ENCODE peak calls at places on chromosomes 5 and 9, in eight cellular contexts. One of them, this sample, is unnamed.

GRCh38 chr5:141876628-141877477 is 1.4 kb downstream of the PCDH1 start:
- DNase-seq in endothelial cell of umbilical vein: peak
- DNase-seq in tibial nerve: no peak
- DNase-seq in heart left ventricle: no peak
- DNase-seq in ovary: no peak
- DNase-seq in testis: peak
- DNase-seq in HCT116: no peak
- DNase-seq in IMR-90: no peak
- DNase-seq in this sample: peak

GRCh38 chr5:73897886-73898285 is 271.9 kb downstream of the ARHGEF28 start:
- DNase-seq in endothelial cell of umbilical vein: no peak
- DNase-seq in tibial nerve: no peak
- DNase-seq in heart left ventricle: peak
- DNase-seq in ovary: no peak
- DNase-seq in testis: no peak
- DNase-seq in HCT116: no peak
- DNase-seq in IMR-90: no peak
- DNase-seq in this sample: no peak

GRCh38 chr5:133193794-133194193 is 142.0 kb downstream of the HSPA4 start:
- DNase-seq in endothelial cell of umbilical vein: no peak
- DNase-seq in tibial nerve: no peak
- DNase-seq in heart left ventricle: no peak
- DNase-seq in ovary: no peak
- DNase-seq in testis: no peak
- DNase-seq in HCT116: no peak
- DNase-seq in IMR-90: no peak
- DNase-seq in this sample: no peak

GRCh38 chr5:97098864-97099454 is 43.5 kb downstream of the LIX1 start:
- DNase-seq in endothelial cell of umbilical vein: no peak
- DNase-seq in tibial nerve: no peak
- DNase-seq in heart left ventricle: no peak
- DNase-seq in ovary: no peak
- DNase-seq in testis: no peak
- DNase-seq in HCT116: no peak
- DNase-seq in IMR-90: no peak
- DNase-seq in this sample: no peak

GRCh38 chr5:56641635-56642255 is 173.6 kb upstream of the MAP3K1 start:
- DNase-seq in endothelial cell of umbilical vein: peak
- DNase-seq in tibial nerve: no peak
- DNase-seq in heart left ventricle: no peak
- DNase-seq in ovary: no peak
- DNase-seq in testis: no peak
- DNase-seq in HCT116: no peak
- DNase-seq in IMR-90: no peak
- DNase-seq in this sample: no peak

GRCh38 chr9:134474656-134475050 is 148.4 kb downstream of the RXRA start:
- DNase-seq in endothelial cell of umbilical vein: no peak
- DNase-seq in tibial nerve: no peak
- DNase-seq in heart left ventricle: peak
- DNase-seq in ovary: no peak
- DNase-seq in testis: no peak
- DNase-seq in HCT116: no peak
- DNase-seq in IMR-90: no peak
- DNase-seq in this sample: no peak

GRCh38 chr9:17462869-17463464 is 115.9 kb upstream of the SH3GL2 start:
- DNase-seq in endothelial cell of umbilical vein: peak
- DNase-seq in tibial nerve: peak
- DNase-seq in heart left ventricle: no peak
- DNase-seq in ovary: peak
- DNase-seq in testis: peak
- DNase-seq in HCT116: no peak
- DNase-seq in IMR-90: peak
- DNase-seq in this sample: peak

GRCh38 chr5:26761040-26761439 is 277.3 kb downstream of the CDH9 start:
- DNase-seq in endothelial cell of umbilical vein: no peak
- DNase-seq in tibial nerve: no peak
- DNase-seq in heart left ventricle: no peak
- DNase-seq in ovary: no peak
- DNase-seq in testis: no peak
- DNase-seq in HCT116: no peak
- DNase-seq in IMR-90: no peak
- DNase-seq in this sample: no peak

GRCh38 chr5:63928451-63928850 is 33.8 kb downstream of the HTR1A start:
- DNase-seq in endothelial cell of umbilical vein: no peak
- DNase-seq in tibial nerve: no peak
- DNase-seq in heart left ventricle: no peak
- DNase-seq in ovary: no peak
- DNase-seq in testis: no peak
- DNase-seq in HCT116: no peak
- DNase-seq in IMR-90: no peak
- DNase-seq in this sample: no peak

GRCh38 chr5:132677191-132677590 is 3.4 kb downstream of the IL4 start:
- DNase-seq in endothelial cell of umbilical vein: peak
- DNase-seq in tibial nerve: no peak
- DNase-seq in heart left ventricle: no peak
- DNase-seq in ovary: no peak
- DNase-seq in testis: peak
- DNase-seq in HCT116: peak
- DNase-seq in IMR-90: peak
- DNase-seq in this sample: peak

GRCh38 chr9:70601000-70601929 is 186.8 kb upstream of the KLF9 start:
- DNase-seq in endothelial cell of umbilical vein: peak
- DNase-seq in tibial nerve: peak
- DNase-seq in heart left ventricle: peak
- DNase-seq in ovary: peak
- DNase-seq in testis: peak
- DNase-seq in HCT116: no peak
- DNase-seq in IMR-90: peak
- DNase-seq in this sample: peak

GRCh38 chr5:59174248-59174844 is 591.5 kb downstream of the RAB3C start:
- DNase-seq in endothelial cell of umbilical vein: peak
- DNase-seq in tibial nerve: peak
- DNase-seq in heart left ventricle: no peak
- DNase-seq in ovary: peak
- DNase-seq in testis: peak
- DNase-seq in HCT116: peak
- DNase-seq in IMR-90: peak
- DNase-seq in this sample: peak

GRCh38 chr9:70924380-70924779 is 197.0 kb downstream of the TRPM3 start:
- DNase-seq in endothelial cell of umbilical vein: peak
- DNase-seq in tibial nerve: no peak
- DNase-seq in heart left ventricle: no peak
- DNase-seq in ovary: no peak
- DNase-seq in testis: no peak
- DNase-seq in HCT116: no peak
- DNase-seq in IMR-90: peak
- DNase-seq in this sample: no peak

DNA sequence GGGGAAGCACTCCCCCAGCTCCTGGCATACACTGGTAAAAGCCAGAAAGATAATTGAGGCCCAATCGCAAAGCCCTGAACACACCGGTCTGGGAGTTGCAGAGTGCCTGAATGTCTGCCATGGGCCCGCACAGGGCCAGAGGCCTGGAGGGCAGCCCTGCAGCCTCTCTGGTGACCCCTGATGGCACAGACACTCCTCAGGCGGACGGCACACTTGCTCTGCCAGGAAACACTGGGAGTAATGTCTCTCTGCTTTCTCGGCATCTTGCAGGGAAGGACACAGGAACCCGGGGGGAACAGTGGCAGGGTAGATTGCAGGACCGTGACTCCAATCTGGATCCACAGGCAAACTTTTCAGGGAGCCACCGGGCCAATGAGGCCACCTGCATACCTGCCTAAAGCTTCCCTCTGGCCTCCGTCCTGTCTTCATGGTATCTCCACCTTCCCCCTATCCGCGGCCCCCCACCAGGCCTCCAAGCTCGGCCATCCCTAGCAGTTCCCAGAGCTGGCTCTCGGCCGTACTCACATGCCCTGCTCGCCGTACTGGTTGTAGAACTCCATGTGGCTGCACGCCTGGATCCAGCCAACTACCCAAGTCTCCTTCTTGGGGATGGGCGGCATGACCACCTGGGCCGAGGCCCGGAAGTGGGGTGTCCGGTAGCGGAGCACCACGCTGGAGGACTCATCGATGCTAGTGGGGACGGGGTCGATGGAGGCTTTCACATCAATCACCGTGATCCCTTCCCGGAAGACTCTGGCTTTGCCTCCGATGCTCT is 791 bp downstream of the FAM78A start:
- DNase-seq in endothelial cell of umbilical vein: peak
- DNase-seq in tibial nerve: no peak
- DNase-seq in heart left ventricle: no peak
- DNase-seq in ovary: no peak
- DNase-seq in testis: peak
- DNase-seq in HCT116: no peak
- DNase-seq in IMR-90: no peak
- DNase-seq in this sample: no peak
- TF ChIP-seq CTCF in endothelial cell of umbilical vein: peak
- TF ChIP-seq CTCF in tibial nerve: no peak
- TF ChIP-seq CTCF in heart left ventricle: peak
- TF ChIP-seq CTCF in ovary: no peak
- TF ChIP-seq CTCF in testis: no peak
- TF ChIP-seq CTCF in HCT116: no peak
- TF ChIP-seq CTCF in IMR-90: no peak
- TF ChIP-seq CTCF in this sample: no peak

GRCh38 chr5:1817261-1818043 is 16.2 kb downstream of the NDUFS6 start:
- DNase-seq in endothelial cell of umbilical vein: no peak
- DNase-seq in tibial nerve: no peak
- DNase-seq in heart left ventricle: no peak
- DNase-seq in ovary: no peak
- DNase-seq in testis: no peak
- DNase-seq in HCT116: no peak
- DNase-seq in IMR-90: no peak
- DNase-seq in this sample: no peak
- TF ChIP-seq POLR2A in endothelial cell of umbilical vein: no peak
- TF ChIP-seq POLR2A in tibial nerve: no peak
- TF ChIP-seq POLR2A in heart left ventricle: no peak
- TF ChIP-seq POLR2A in ovary: no peak
- TF ChIP-seq POLR2A in testis: no peak
- TF ChIP-seq POLR2A in HCT116: no peak
- TF ChIP-seq POLR2A in IMR-90: no peak
- TF ChIP-seq POLR2A in this sample: no peak

DNA sequence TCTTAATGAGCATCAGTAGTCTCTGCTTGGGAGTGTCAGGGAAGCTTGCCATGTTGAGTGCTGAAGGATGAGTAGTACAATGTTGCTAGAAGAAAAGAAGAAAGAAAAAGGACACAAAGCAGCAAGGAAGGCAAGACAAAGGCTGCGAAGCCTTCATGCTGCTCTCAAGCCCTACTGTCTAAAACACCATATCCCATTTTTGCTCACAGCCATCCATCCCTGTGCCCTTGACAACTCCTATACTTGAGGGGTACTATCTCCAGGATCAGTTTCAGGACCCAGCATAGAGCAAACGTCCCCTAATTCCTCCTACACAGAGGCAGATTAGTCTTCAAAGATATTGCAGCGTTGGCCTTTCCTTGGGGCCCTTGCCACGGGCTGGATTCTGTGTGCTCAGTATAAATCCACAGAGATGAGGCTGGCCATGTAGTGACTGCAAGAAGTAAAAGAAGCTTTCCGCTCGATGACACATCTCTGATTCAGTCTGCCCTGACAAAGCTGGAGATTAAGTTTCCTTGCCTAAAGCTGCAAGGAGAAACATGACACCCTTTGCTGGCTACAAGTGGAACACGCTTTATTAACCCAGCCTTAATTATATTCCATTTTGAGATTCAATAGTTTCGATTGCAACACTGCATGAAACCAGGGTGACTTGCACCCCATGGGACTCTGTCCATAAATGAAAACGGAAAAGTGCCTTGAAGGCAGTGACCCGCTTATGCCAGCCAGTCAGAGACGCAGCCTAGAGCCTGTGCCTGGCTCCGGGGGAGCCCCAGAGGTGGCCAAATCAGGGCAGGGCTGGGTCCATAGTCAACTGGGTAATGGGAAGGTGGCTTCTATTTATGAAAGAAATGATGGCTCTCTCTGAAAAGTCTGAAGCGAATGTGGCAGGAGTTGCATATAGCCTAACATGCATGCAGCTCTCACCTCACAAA is 304.5 kb downstream of the ACTL7B start:
- DNase-seq in endothelial cell of umbilical vein: no peak
- DNase-seq in tibial nerve: no peak
- DNase-seq in heart left ventricle: no peak
- DNase-seq in ovary: no peak
- DNase-seq in testis: no peak
- DNase-seq in HCT116: peak
- DNase-seq in IMR-90: peak
- DNase-seq in this sample: no peak
- H3K4me3 ChIP-seq in endothelial cell of umbilical vein: no peak
- H3K4me3 ChIP-seq in tibial nerve: no peak
- H3K4me3 ChIP-seq in heart left ventricle: no peak
- H3K4me3 ChIP-seq in ovary: no peak
- H3K4me3 ChIP-seq in testis: no peak
- H3K4me3 ChIP-seq in HCT116: peak
- H3K4me3 ChIP-seq in IMR-90: no peak
- H3K4me3 ChIP-seq in this sample: no peak

GRCh38 chr5:110040178-110040577 is 350.5 kb downstream of the MAN2A1 start:
- DNase-seq in endothelial cell of umbilical vein: no peak
- DNase-seq in tibial nerve: no peak
- DNase-seq in heart left ventricle: no peak
- DNase-seq in ovary: no peak
- DNase-seq in testis: no peak
- DNase-seq in HCT116: no peak
- DNase-seq in IMR-90: no peak
- DNase-seq in this sample: no peak
- TF ChIP-seq CTCF in endothelial cell of umbilical vein: no peak
- TF ChIP-seq CTCF in tibial nerve: no peak
- TF ChIP-seq CTCF in heart left ventricle: no peak
- TF ChIP-seq CTCF in ovary: no peak
- TF ChIP-seq CTCF in testis: no peak
- TF ChIP-seq CTCF in HCT116: peak
- TF ChIP-seq CTCF in IMR-90: no peak
- TF ChIP-seq CTCF in this sample: no peak

GRCh38 chr9:104993291-104993963 is 65.5 kb upstream of the ABCA1 start:
- DNase-seq in endothelial cell of umbilical vein: peak
- DNase-seq in tibial nerve: peak
- DNase-seq in heart left ventricle: peak
- DNase-seq in ovary: peak
- DNase-seq in testis: peak
- DNase-seq in HCT116: no peak
- DNase-seq in IMR-90: peak
- DNase-seq in this sample: peak

GRCh38 chr9:104988539-104988938 is 60.6 kb upstream of the ABCA1 start:
- DNase-seq in endothelial cell of umbilical vein: no peak
- DNase-seq in tibial nerve: no peak
- DNase-seq in heart left ventricle: no peak
- DNase-seq in ovary: no peak
- DNase-seq in testis: no peak
- DNase-seq in HCT116: no peak
- DNase-seq in IMR-90: no peak
- DNase-seq in this sample: no peak

GRCh38 chr9:104987743-104988142 is 59.8 kb upstream of the ABCA1 start:
- DNase-seq in endothelial cell of umbilical vein: no peak
- DNase-seq in tibial nerve: no peak
- DNase-seq in heart left ventricle: no peak
- DNase-seq in ovary: no peak
- DNase-seq in testis: no peak
- DNase-seq in HCT116: no peak
- DNase-seq in IMR-90: no peak
- DNase-seq in this sample: no peak

GRCh38 chr9:104992696-104993095 is 64.7 kb upstream of the ABCA1 start:
- DNase-seq in endothelial cell of umbilical vein: peak
- DNase-seq in tibial nerve: no peak
- DNase-seq in heart left ventricle: no peak
- DNase-seq in ovary: no peak
- DNase-seq in testis: no peak
- DNase-seq in HCT116: no peak
- DNase-seq in IMR-90: peak
- DNase-seq in this sample: no peak

GRCh38 chr9:104991144-104991953 is 63.4 kb upstream of the ABCA1 start:
- DNase-seq in endothelial cell of umbilical vein: peak
- DNase-seq in tibial nerve: peak
- DNase-seq in heart left ventricle: peak
- DNase-seq in ovary: peak
- DNase-seq in testis: peak
- DNase-seq in HCT116: peak
- DNase-seq in IMR-90: peak
- DNase-seq in this sample: peak
- TF ChIP-seq POLR2A in endothelial cell of umbilical vein: peak
- TF ChIP-seq POLR2A in tibial nerve: peak
- TF ChIP-seq POLR2A in heart left ventricle: peak
- TF ChIP-seq POLR2A in ovary: peak
- TF ChIP-seq POLR2A in testis: no peak
- TF ChIP-seq POLR2A in HCT116: no peak
- TF ChIP-seq POLR2A in IMR-90: peak
- TF ChIP-seq POLR2A in this sample: peak

This sample was measured in body of pancreas.